ENCODE peak calls at places on chromosome 12, in nine cellular contexts. Y, T, C, Z, E, W, A, S and H are unnamed samples.

GRCh38 chr12:48824112-48824511 is 5.8 kb downstream of the CACNB3 start:
- DNase-seq in Y (no peak), T (no peak), C (no peak), Z (no peak), E (no peak), W (no peak), A (peak; percentile 6), S (no peak), H (no peak)

GRCh38 chr12:108305520-108305919 is 33.6 kb downstream of the CMKLR1 start:
- DNase-seq in Y (peak; percentile 91), T (peak; percentile 61), C (no peak), Z (no peak), E (peak; percentile 95), W (no peak), A (no peak), S (no peak), H (no peak)

GRCh38 chr12:56486694-56487093 is 1.3 kb downstream of the GLS2 start:
- DNase-seq in Y (no peak), T (no peak), C (no peak), Z (no peak), E (no peak), W (no peak), A (no peak), S (no peak), H (no peak)

GRCh38 chr12:84329933-84330332 is 582.7 kb downstream of the SLC6A15 start:
- DNase-seq in Y (no peak), T (no peak), C (no peak), Z (no peak), E (no peak), W (no peak), A (no peak), S (peak; percentile 23), H (no peak)

GRCh38 chr12:80432061-80432460 is 12.0 kb upstream of the PTPRQ start:
- DNase-seq in Y (no peak), T (no peak), C (no peak), Z (no peak), E (no peak), W (no peak), A (no peak), S (no peak), H (no peak)

GRCh38 chr12:41801261-41801660 is 343.4 kb downstream of the GXYLT1 start:
- DNase-seq in Y (no peak), T (no peak), C (no peak), Z (no peak), E (no peak), W (no peak), A (no peak), S (no peak), H (no peak)

GRCh38 chr12:123267991-123268843 is 3.4 kb downstream of the CDK2AP1 start:
- DNase-seq in Y (no peak), T (peak; percentile 66), C (peak; percentile 78), Z (no peak), E (peak; percentile 52), W (no peak), A (no peak), S (no peak), H (no peak)

GRCh38 chr12:106978035-106978800 is 8.7 kb downstream of the MTERF2 start:
- DNase-seq in Y (no peak), T (peak; percentile 79), C (no peak), Z (no peak), E (peak; percentile 82), W (no peak), A (no peak), S (no peak), H (no peak)

GRCh38 chr12:58310828-58311273 is 369.5 kb downstream of the ATP23 start:
- DNase-seq in Y (peak; percentile 18), T (peak; percentile 87), C (no peak), Z (no peak), E (no peak), W (no peak), A (no peak), S (no peak), H (no peak)

GRCh38 chr12:77847060-77847541 is 16.4 kb downstream of the NAV3 start:
- DNase-seq in Y (no peak), T (no peak), C (no peak), Z (no peak), E (no peak), W (no peak), A (no peak), S (no peak), H (no peak)

GRCh38 chr12:49922349-49923034 is 18.8 kb upstream of the FAIM2 start:
- DNase-seq in Y (no peak), T (no peak), C (no peak), Z (no peak), E (peak; percentile 47), W (no peak), A (no peak), S (no peak), H (no peak)

GRCh38 chr12:115979351-115979750 is 298.1 kb downstream of the MED13L start:
- DNase-seq in Y (no peak), T (no peak), C (no peak), Z (no peak), E (no peak), W (no peak), A (no peak), S (no peak), H (no peak)

GRCh38 chr12:1348606-1349005 is 245.8 kb downstream of the FBXL14 start:
- DNase-seq in Y (no peak), T (no peak), C (no peak), Z (no peak), E (no peak), W (no peak), A (no peak), S (no peak), H (no peak)

GRCh38 chr12:115630133-115630532 is 647.4 kb downstream of the MED13L start:
- DNase-seq in Y (no peak), T (no peak), C (no peak), Z (no peak), E (no peak), W (no peak), A (no peak), S (no peak), H (no peak)

GRCh38 chr12:64169999-64170398 is 52.1 kb downstream of the KICS2 start:
- DNase-seq in Y (no peak), T (peak; percentile 29), C (no peak), Z (no peak), E (no peak), W (no peak), A (no peak), S (no peak), H (no peak)

GRCh38 chr12:47590771-47591368 is 115.0 kb downstream of the RPAP3 start:
- DNase-seq in Y (no peak), T (peak; percentile 17), C (no peak), Z (no peak), E (peak; percentile 25), W (peak; percentile 24), A (no peak), S (no peak), H (no peak)

GRCh38 chr12:82730832-82731497 is 44.3 kb downstream of the TMTC2 start:
- DNase-seq in Y (no peak), T (peak; percentile 46), C (no peak), Z (no peak), E (no peak), W (no peak), A (no peak), S (no peak), H (no peak)

GRCh38 chr12:123713398-123714301 is 1.5 kb downstream of the ATP6V0A2 start:
- DNase-seq in Y (no peak), T (peak; percentile 14), C (no peak), Z (no peak), E (no peak), W (no peak), A (peak; percentile 8), S (no peak), H (no peak)

GRCh38 chr12:68189766-68190700 is 30.5 kb upstream of the IFNG start:
- DNase-seq in Y (no peak), T (peak; percentile 74), C (no peak), Z (no peak), E (no peak), W (no peak), A (peak; percentile 35), S (no peak), H (no peak)

GRCh38 chr12:76548222-76548837 is 11.2 kb downstream of the OSBPL8 start:
- DNase-seq in Y (no peak), T (peak; percentile 15), C (no peak), Z (no peak), E (no peak), W (no peak), A (no peak), S (no peak), H (no peak)

GRCh38 chr12:98416845-98417244 is 98.5 kb upstream of the TMPO start:
- DNase-seq in Y (no peak), T (peak; percentile 42), C (no peak), Z (no peak), E (no peak), W (no peak), A (no peak), S (no peak), H (no peak)

GRCh38 chr12:118821386-118821928 is 159.9 kb upstream of the SRRM4 start:
- DNase-seq in Y (no peak), T (no peak), C (no peak), Z (no peak), E (no peak), W (peak; percentile 13), A (no peak), S (no peak), H (no peak)

GRCh38 chr12:91982946-91983345 is 162.7 kb downstream of the BTG1 start:
- DNase-seq in Y (no peak), T (no peak), C (no peak), Z (no peak), E (no peak), W (no peak), A (no peak), S (no peak), H (no peak)

GRCh38 chr12:126860210-126860609 is 1406.8 kb upstream of the TMEM132C start:
- DNase-seq in Y (no peak), T (no peak), C (no peak), Z (no peak), E (no peak), W (no peak), A (no peak), S (no peak), H (no peak)

GRCh38 chr12:52324068-52324444 is 2.9 kb upstream of the KRT83 start:
- DNase-seq in Y (no peak), T (no peak), C (no peak), Z (no peak), E (no peak), W (no peak), A (no peak), S (no peak), H (no peak)

GRCh38 chr12:53427905-53428594 is 4.4 kb downstream of the AMHR2 start:
- DNase-seq in Y (no peak), T (peak; percentile 65), C (no peak), Z (no peak), E (no peak), W (no peak), A (no peak), S (no peak), H (no peak)

GRCh38 chr12:22048351-22049041 is 2.5 kb downstream of the CMAS start:
- DNase-seq in Y (no peak), T (no peak), C (no peak), Z (no peak), E (no peak), W (no peak), A (no peak), S (no peak), H (no peak)

GRCh38 chr12:57524814-57525614 is 2.4 kb downstream of the MBD6 start:
- DNase-seq in Y (no peak), T (no peak), C (no peak), Z (no peak), E (no peak), W (no peak), A (no peak), S (no peak), H (no peak)

GRCh38 chr12:105235299-105235746 is 651 bp downstream of the APPL2 start:
- DNase-seq in Y (no peak), T (peak; percentile 51), C (no peak), Z (no peak), E (no peak), W (peak; percentile 10), A (no peak), S (no peak), H (no peak)

GRCh38 chr12:15996948-15997347 is 85.8 kb downstream of the DERA start:
- DNase-seq in Y (no peak), T (no peak), C (no peak), Z (no peak), E (no peak), W (no peak), A (no peak), S (no peak), H (no peak)

GRCh38 chr12:122966743-122967058 is 438 bp upstream of the ABCB9 start:
- DNase-seq in Y (no peak), T (no peak), C (no peak), Z (no peak), E (no peak), W (no peak), A (no peak), S (no peak), H (no peak)